ENCODE peak calls at places on chromosome 2, in five cellular contexts. B, V, F, X and G are unnamed samples.

GRCh38 chr2:50648031-50648430 is 383.9 kb downstream of the NRXN1 start:
- DNase-seq in B (no peak), F (no peak), X (no peak), V (no peak), G (no peak)

GRCh38 chr2:235049069-235049468 is 97.3 kb downstream of the SH3BP4 start:
- DNase-seq in V (no peak), F (no peak), B (no peak), X (peak), G (no peak)

GRCh38 chr2:196336715-196337617 is 165.6 kb upstream of the STK17B start:
- DNase-seq in X (no peak), V (peak), B (peak), F (no peak), G (peak)

GRCh38 chr2:172056293-172056692 is 29.0 kb upstream of the DLX1 start:
- DNase-seq in X (no peak), B (no peak), V (no peak), F (no peak), G (no peak)

GRCh38 chr2:46818141-46818552 is 97.5 kb downstream of the MCFD2 start:
- DNase-seq in X (no peak), B (no peak), F (peak), V (no peak), G (no peak)

GRCh38 chr2:6826081-6826913 is 39.4 kb downstream of the CMPK2 start:
- DNase-seq in B (peak), V (peak), F (no peak), X (no peak), G (peak)

GRCh38 chr2:240235149-240235803 is 94.8 kb upstream of the OTOS start:
- DNase-seq in F (no peak), X (no peak), V (no peak), B (no peak), G (no peak)

GRCh38 chr2:11863103-11863502 is 116.7 kb downstream of the LPIN1 start:
- DNase-seq in V (peak), X (no peak), B (no peak), F (no peak), G (no peak)

GRCh38 chr2:216696751-216697560 is 1.6 kb upstream of the IGFBP5 start:
- DNase-seq in B (peak), F (no peak), V (no peak), X (no peak), G (no peak)

GRCh38 chr2:145919507-145919906 is 1399.6 kb upstream of the ZEB2 start:
- DNase-seq in F (no peak), B (no peak), V (no peak), X (no peak), G (no peak)